ENCODE peak calls at places on chromosomes 1 and 21, in nine cellular contexts. E is ovary, Q is choroid plexus epithelial cell, N is Peyer's patch, I is D721Med, U is astrocyte of the spinal cord, A is fibroblast of lung, S is cardiac muscle cell, H is NB4. D is an unnamed sample.

GRCh38 chr1:196661345-196661744 is 9.5 kb downstream of the CFH start:
- DNase-seq in I (no peak), E (no peak), Q (no peak), H (no peak), S (no peak), U (no peak), A (no peak), N (no peak), D (no peak)

GRCh38 chr21:33540711-33541104 is 1.2 kb downstream of the GART start:
- DNase-seq in Q (no peak), H (no peak), N (no peak), S (no peak), U (no peak), I (no peak), A (no peak), E (no peak), D (no peak)

GRCh38 chr21:37670883-37671282 is 245.4 kb downstream of the KCNJ6 start:
- DNase-seq in E (no peak), A (peak), U (no peak), S (peak), N (no peak), H (no peak), Q (peak), I (no peak), D (no peak)

GRCh38 chr1:191125950-191126349 is 648.3 kb upstream of the BRINP3 start:
- DNase-seq in Q (no peak), U (no peak), N (no peak), S (no peak), I (no peak), H (no peak), A (no peak), E (no peak), D (no peak)

GRCh38 chr1:53733975-53734649 is 4.9 kb downstream of the GLIS1 start:
- DNase-seq in A (peak), E (no peak), I (no peak), H (no peak), N (no peak), U (peak), S (no peak), Q (peak), D (peak)

GRCh38 chr1:56672579-56672978 is 27.5 kb downstream of the PRKAA2 start:
- DNase-seq in N (no peak), I (no peak), H (no peak), A (no peak), Q (no peak), E (no peak), S (no peak), U (no peak), D (no peak)

GRCh38 chr1:170145691-170146676 is at the start of gene NTMT2:
- DNase-seq in I (no peak), H (no peak), A (peak), N (no peak), S (peak), Q (peak), U (no peak), E (no peak), D (no peak)

GRCh38 chr1:216095400-216095799 is 327.8 kb downstream of the USH2A start:
- DNase-seq in A (no peak), Q (no peak), E (no peak), H (no peak), I (no peak), S (no peak), U (no peak), N (no peak), D (no peak)

GRCh38 chr1:161915051-161915503 is 108.6 kb downstream of the OLFML2B start:
- DNase-seq in Q (peak), N (no peak), I (no peak), A (no peak), S (no peak), E (no peak), U (peak), H (no peak), D (no peak)

GRCh38 chr1:209586341-209586740 is 2.8 kb downstream of the CAMK1G start:
- DNase-seq in I (no peak), Q (no peak), U (no peak), E (no peak), A (no peak), H (no peak), S (no peak), N (no peak), D (no peak)

GRCh38 chr1:29211086-29212030 is 19.4 kb downstream of the MECR start:
- DNase-seq in S (peak), A (no peak), Q (no peak), H (no peak), N (no peak), E (no peak), I (peak), U (no peak), D (no peak)

GRCh38 chr1:94383966-94384408 is 34.2 kb upstream of the ABCD3 start:
- DNase-seq in H (no peak), S (peak), E (no peak), I (no peak), U (peak), Q (peak), N (no peak), A (peak), D (peak)

GRCh38 chr1:237814319-237814924 is 76.3 kb downstream of the ZP4 start:
- DNase-seq in Q (peak), H (peak), I (no peak), E (no peak), N (no peak), A (peak), U (peak), S (peak), D (no peak)

GRCh38 chr1:234271243-234271606 is 102.0 kb upstream of the COA6 start:
- DNase-seq in N (no peak), U (no peak), E (no peak), Q (no peak), I (no peak), A (no peak), S (no peak), H (no peak), D (no peak)

GRCh38 chr1:85473390-85473789 is 8.4 kb upstream of the DDAH1 start:
- DNase-seq in H (no peak), Q (peak), S (peak), A (peak), E (no peak), U (no peak), N (no peak), I (no peak), D (no peak)

GRCh38 chr1:219784660-219785391 is 143.5 kb downstream of the SLC30A10 start:
- DNase-seq in U (no peak), S (peak), Q (no peak), E (no peak), A (peak), N (no peak), I (no peak), H (no peak), D (no peak)

GRCh38 chr1:51926171-51926812 is 47.8 kb upstream of the NRDC start:
- DNase-seq in S (peak), A (peak), Q (peak), N (no peak), H (peak), U (peak), E (no peak), I (no peak), D (peak)

GRCh38 chr1:240555524-240555923 is 56.4 kb downstream of the GREM2 start:
- DNase-seq in Q (no peak), N (no peak), H (no peak), S (no peak), E (no peak), U (no peak), I (no peak), A (peak), D (peak)

GRCh38 chr1:6703016-6703415 is 1.4 kb upstream of the DNAJC11 start:
- DNase-seq in A (no peak), Q (no peak), U (no peak), S (no peak), E (no peak), I (no peak), H (no peak), N (no peak), D (no peak)

DNA sequence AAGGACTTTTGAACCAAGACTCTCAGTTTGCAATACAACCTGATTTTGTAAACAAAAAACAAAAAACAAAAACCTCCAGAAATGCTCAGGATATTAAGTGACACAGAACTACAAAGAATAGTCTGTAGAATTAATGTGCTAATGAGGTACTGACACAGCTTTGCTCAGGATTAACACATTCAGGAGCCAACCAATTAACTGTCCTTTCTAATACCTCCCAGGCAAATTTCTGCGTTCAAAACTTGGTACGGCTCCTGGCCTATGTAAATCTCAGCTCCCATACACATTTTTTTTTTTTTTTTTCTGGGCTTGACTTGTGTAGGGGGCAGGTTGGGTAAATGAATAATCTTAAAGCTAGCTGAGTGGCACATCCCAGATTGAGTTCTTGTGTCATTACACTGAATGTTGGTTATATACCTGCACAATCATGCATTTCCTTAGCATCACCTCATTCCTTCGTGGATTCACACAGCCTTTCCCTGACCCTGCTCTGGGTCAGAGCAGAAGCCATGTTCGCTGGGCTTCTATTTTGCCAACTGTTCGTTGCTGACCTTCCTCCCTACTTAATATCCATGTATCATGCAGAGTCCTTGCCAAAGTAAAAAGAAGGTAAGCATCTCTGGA is 12.7 kb upstream of the IER5 start:
- DNase-seq in S (no peak), A (no peak), E (no peak), H (no peak), N (no peak), I (peak), Q (no peak), U (no peak), D (no peak)
- TF ChIP-seq CTCF in S (no peak), A (no peak), E (no peak), H (no peak), N (no peak), I (no peak), Q (no peak), U (no peak), D (no peak)

DNA sequence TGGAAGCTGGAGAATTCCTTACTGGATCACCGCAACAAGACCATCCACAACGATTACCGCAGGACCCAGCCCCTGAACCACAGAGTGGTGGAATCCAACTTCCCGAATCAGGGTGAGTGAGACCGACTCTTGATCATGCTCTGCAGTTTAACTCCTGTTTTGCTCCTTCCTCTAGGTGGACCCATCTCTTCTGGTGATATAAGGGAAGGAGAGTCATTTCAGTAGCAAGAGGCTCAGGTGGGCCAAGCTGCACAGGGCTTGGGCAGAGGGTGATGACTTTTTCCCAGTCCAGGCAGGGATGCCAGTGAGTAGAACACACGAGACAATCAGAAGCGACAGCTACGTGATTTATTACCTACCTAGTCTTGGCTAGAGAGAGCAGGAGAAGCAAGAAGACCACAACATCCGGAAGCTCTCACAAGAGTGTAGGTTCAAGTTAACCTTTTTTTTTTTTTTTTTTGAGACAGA is 25.2 kb downstream of the CA6 start:
- DNase-seq in S (no peak), Q (no peak), N (no peak), E (no peak), H (peak), A (no peak), I (no peak), U (no peak), D (no peak)
- TF ChIP-seq CTCF in S (no peak), Q (no peak), N (no peak), E (no peak), H (no peak), A (no peak), I (no peak), U (no peak), D (no peak)

DNA sequence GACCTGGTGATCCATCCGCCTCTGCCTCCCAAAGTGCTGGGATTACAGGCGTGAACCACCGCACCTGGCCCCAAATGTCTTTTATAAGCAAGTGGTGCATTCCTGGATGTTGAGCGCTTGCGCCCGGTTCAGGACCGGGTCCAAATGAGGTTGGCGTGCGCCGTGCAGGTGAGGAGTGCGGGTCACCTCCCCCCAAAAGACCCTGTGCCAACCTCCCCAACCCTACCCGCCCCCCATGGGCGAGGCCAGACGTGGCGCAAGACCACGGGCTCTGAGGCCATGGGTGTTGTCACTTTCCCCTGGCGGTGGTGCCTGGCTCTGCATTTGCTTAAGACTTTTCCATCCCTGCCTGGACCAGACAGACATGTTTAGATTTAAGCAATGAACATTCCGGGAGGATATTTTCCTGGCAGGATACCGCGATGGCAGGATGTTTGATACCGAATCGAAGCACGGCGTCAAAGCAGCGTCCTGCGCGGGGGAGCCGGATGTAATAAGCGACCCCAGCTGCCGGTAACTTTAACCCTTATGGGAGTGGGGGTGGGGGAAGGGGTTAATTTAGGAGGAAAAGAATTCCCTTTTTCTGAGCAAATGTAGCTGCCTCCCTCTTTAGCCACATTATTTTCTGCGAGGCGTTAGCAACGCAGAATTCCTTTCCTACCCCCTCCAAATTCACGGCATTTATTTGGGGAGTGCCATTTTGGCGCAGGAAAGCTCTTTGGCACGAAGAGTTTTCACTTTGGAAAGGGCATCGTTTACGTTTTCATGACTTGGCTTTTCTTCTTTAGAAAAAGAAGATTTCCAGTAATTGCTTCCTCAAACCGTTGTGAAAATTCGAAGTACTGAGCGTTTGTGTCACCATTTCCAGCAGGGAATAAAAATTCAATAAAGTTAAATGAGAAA is 27.8 kb upstream of the RNF187 start:
- DNase-seq in E (peak), I (peak), A (peak), Q (peak), H (no peak), N (peak), S (peak), U (peak), D (peak)
- TF ChIP-seq CTCF in E (no peak), I (peak), A (peak), Q (peak), H (peak), N (peak), S (peak), U (peak), D (peak)

GRCh38 chr1:81808760-81809159 is 8.0 kb downstream of the ADGRL2 start:
- DNase-seq in H (no peak), I (no peak), A (no peak), N (no peak), E (no peak), Q (peak), U (no peak), S (no peak), D (no peak)
- TF ChIP-seq CTCF in H (no peak), I (peak), A (no peak), N (no peak), E (no peak), Q (peak), U (no peak), S (no peak), D (no peak)